ENCODE peak calls at places on chromosome 2, in six cellular contexts. U, X, I, T, G and V are unnamed samples.

GRCh38 chr2:240728827-240729226 is 37.2 kb downstream of the AQP12A start:
- DNase-seq in U (no peak), X (no peak), I (no peak), T (no peak), G (no peak), V (no peak)

GRCh38 chr2:203786912-203787311 is 80.5 kb downstream of the CD28 start:
- DNase-seq in U (peak), X (no peak), I (peak), T (no peak), G (no peak), V (no peak)

GRCh38 chr2:11904029-11904428 is 157.6 kb downstream of the LPIN1 start:
- DNase-seq in U (no peak), X (no peak), I (no peak), T (no peak), G (no peak), V (no peak)

GRCh38 chr2:113105047-113105446 is 22.4 kb upstream of the IL1RN start:
- DNase-seq in U (no peak), X (no peak), I (no peak), T (no peak), G (peak), V (no peak)

GRCh38 chr2:169276045-169276444 is 86.3 kb downstream of the LRP2 start:
- DNase-seq in U (no peak), X (no peak), I (no peak), T (no peak), G (no peak), V (peak)

GRCh38 chr2:145245268-145245667 is 725.3 kb upstream of the ZEB2 start:
- DNase-seq in U (no peak), X (no peak), I (no peak), T (no peak), G (no peak), V (no peak)

GRCh38 chr2:62505109-62505508 is 886 bp downstream of the TMEM17 start:
- DNase-seq in U (no peak), X (no peak), I (no peak), T (no peak), G (no peak), V (no peak)

GRCh38 chr2:62801814-62802524 is 96.5 kb downstream of the EHBP1 start:
- DNase-seq in U (no peak), X (no peak), I (no peak), T (no peak), G (no peak), V (peak)

GRCh38 chr2:98896944-98897343 is 39.1 kb downstream of the CRACDL start:
- DNase-seq in U (no peak), X (no peak), I (no peak), T (peak), G (no peak), V (no peak)

GRCh38 chr2:114128725-114129124 is 238.8 kb downstream of the ACTR3 start:
- DNase-seq in U (no peak), X (no peak), I (no peak), T (no peak), G (no peak), V (no peak)

GRCh38 chr2:27703638-27704341 is 40.1 kb downstream of the SLC4A1AP start:
- DNase-seq in U (peak), X (peak), I (peak), T (peak), G (peak), V (peak)

GRCh38 chr2:197707316-197708213 is 2.4 kb downstream of the MARS2 start:
- DNase-seq in U (no peak), X (no peak), I (no peak), T (no peak), G (no peak), V (peak)

GRCh38 chr2:200356306-200356705 is 49.8 kb downstream of the SPATS2L start:
- DNase-seq in U (no peak), X (no peak), I (no peak), T (no peak), G (no peak), V (no peak)

GRCh38 chr2:74364533-74365505 is 15.3 kb downstream of the DCTN1 start:
- DNase-seq in U (peak), X (no peak), I (no peak), T (no peak), G (no peak), V (no peak)